ENCODE peak calls at places on chromosomes 7 and 10, in seven cellular contexts. T is naive thymus-derived CD4-positive, alpha-beta T cell; K is A549; R is osteoblast; F is RWPE1; Q is adrenal gland; X is SW 1271. V is an unnamed sample.

GRCh38 chr7:3482147-3482921 is 181.3 kb downstream of the SDK1 start:
- DNase-seq in T (no peak), K (peak), R (peak), F (peak), Q (peak), X (no peak), V (peak)

GRCh38 chr7:7416031-7416968 is 119.4 kb downstream of the COL28A1 start:
- DNase-seq in T (no peak), K (no peak), R (peak), F (peak), Q (no peak), X (no peak), V (no peak)

GRCh38 chr10:117454502-117454901 is 79.3 kb upstream of the PDZD8 start:
- DNase-seq in T (no peak), K (no peak), R (peak), F (no peak), Q (no peak), X (no peak), V (no peak)

GRCh38 chr10:24333736-24334135 is 124.8 kb downstream of the KIAA1217 start:
- DNase-seq in T (no peak), K (no peak), R (no peak), F (no peak), Q (no peak), X (no peak), V (no peak)

GRCh38 chr7:3922175-3922635 is 621.2 kb downstream of the SDK1 start:
- DNase-seq in T (no peak), K (peak), R (peak), F (peak), Q (peak), X (peak), V (peak)

GRCh38 chr7:54904130-54904529 is 114.7 kb upstream of the EGFR start:
- DNase-seq in T (no peak), K (no peak), R (peak), F (no peak), Q (peak), X (no peak), V (no peak)

GRCh38 chr10:48794074-48794473 is 109.4 kb downstream of the WDFY4 start:
- DNase-seq in T (no peak), K (no peak), R (no peak), F (peak), Q (no peak), X (no peak), V (no peak)

GRCh38 chr7:1858435-1859265 is 188.6 kb downstream of the ELFN1 start:
- DNase-seq in T (no peak), K (no peak), R (peak), F (no peak), Q (no peak), X (no peak), V (no peak)

GRCh38 chr7:80277434-80278427 is 143.1 kb downstream of the GNAI1 start:
- DNase-seq in T (no peak), K (peak), R (peak), F (peak), Q (no peak), X (no peak), V (peak)

GRCh38 chr10:50325449-50326188 is 74.3 kb upstream of the ASAH2 start:
- DNase-seq in T (no peak), K (peak), R (peak), F (peak), Q (peak), X (no peak), V (peak)

GRCh38 chr7:131157530-131158243 is 170.0 kb upstream of the MKLN1 start:
- DNase-seq in T (no peak), K (no peak), R (no peak), F (no peak), Q (peak), X (no peak), V (no peak)

GRCh38 chr10:124657806-124658205 is 86.4 kb downstream of the FAM53B start:
- DNase-seq in T (no peak), K (no peak), R (no peak), F (no peak), Q (no peak), X (no peak), V (no peak)

GRCh38 chr7:154690411-154690810 is 312.5 kb downstream of the PAXIP1 start:
- DNase-seq in T (no peak), K (no peak), R (no peak), F (no peak), Q (no peak), X (no peak), V (no peak)

GRCh38 chr7:36896956-36897594 is 172.8 kb upstream of the AOAH start:
- DNase-seq in T (no peak), K (no peak), R (no peak), F (no peak), Q (no peak), X (no peak), V (no peak)

GRCh38 chr10:22821501-22821900 is 106.4 kb upstream of the ARMC3 start:
- DNase-seq in T (no peak), K (no peak), R (peak), F (no peak), Q (no peak), X (no peak), V (no peak)